ENCODE peak calls at places on chromosome 18, in nine cellular contexts. One of them, this sample, is unnamed.

GRCh38 chr18:36298113-36298701 is 694 bp downstream of the FHOD3 start:
- DNase-seq in GM06990: peak
- DNase-seq in CD4-positive, alpha-beta memory T cell: no peak
- DNase-seq in A549: no peak
- DNase-seq in ovary: no peak
- DNase-seq in endodermal cell: peak
- DNase-seq in left lung: peak
- DNase-seq in neuronal stem cell: peak
- DNase-seq in left ventricle myocardium inferior: no peak
- DNase-seq in this sample: no peak

GRCh38 chr18:80171190-80171872 is 62.3 kb downstream of the ADNP2 start:
- DNase-seq in A549: peak
- DNase-seq in GM06990: peak
- DNase-seq in ovary: peak
- DNase-seq in left lung: peak
- DNase-seq in endodermal cell: peak
- DNase-seq in neuronal stem cell: no peak
- DNase-seq in CD4-positive, alpha-beta memory T cell: no peak
- DNase-seq in left ventricle myocardium inferior: peak
- DNase-seq in this sample: no peak

GRCh38 chr18:79392226-79392625 is 3.5 kb upstream of the NFATC1 start:
- DNase-seq in endodermal cell: peak
- DNase-seq in CD4-positive, alpha-beta memory T cell: no peak
- DNase-seq in left lung: peak
- DNase-seq in A549: no peak
- DNase-seq in left ventricle myocardium inferior: no peak
- DNase-seq in GM06990: no peak
- DNase-seq in neuronal stem cell: no peak
- DNase-seq in ovary: no peak
- DNase-seq in this sample: no peak

GRCh38 chr18:25826823-25827617 is 263.4 kb downstream of the SS18 start:
- DNase-seq in neuronal stem cell: no peak
- DNase-seq in CD4-positive, alpha-beta memory T cell: no peak
- DNase-seq in GM06990: no peak
- DNase-seq in left ventricle myocardium inferior: no peak
- DNase-seq in left lung: no peak
- DNase-seq in endodermal cell: no peak
- DNase-seq in ovary: no peak
- DNase-seq in A549: no peak
- DNase-seq in this sample: peak

GRCh38 chr18:58394046-58394445 is 234.8 kb downstream of the ALPK2 start:
- DNase-seq in A549: no peak
- DNase-seq in ovary: no peak
- DNase-seq in left lung: no peak
- DNase-seq in endodermal cell: no peak
- DNase-seq in CD4-positive, alpha-beta memory T cell: no peak
- DNase-seq in left ventricle myocardium inferior: no peak
- DNase-seq in neuronal stem cell: no peak
- DNase-seq in GM06990: no peak
- DNase-seq in this sample: no peak

GRCh38 chr18:36420826-36421225 is 123.3 kb downstream of the FHOD3 start:
- DNase-seq in GM06990: no peak
- DNase-seq in endodermal cell: no peak
- DNase-seq in left lung: no peak
- DNase-seq in ovary: no peak
- DNase-seq in A549: no peak
- DNase-seq in CD4-positive, alpha-beta memory T cell: no peak
- DNase-seq in neuronal stem cell: no peak
- DNase-seq in left ventricle myocardium inferior: no peak
- DNase-seq in this sample: no peak

GRCh38 chr18:76573325-76574025 is 78.4 kb upstream of the ZNF516 start:
- DNase-seq in CD4-positive, alpha-beta memory T cell: no peak
- DNase-seq in GM06990: no peak
- DNase-seq in left ventricle myocardium inferior: no peak
- DNase-seq in left lung: no peak
- DNase-seq in neuronal stem cell: no peak
- DNase-seq in endodermal cell: no peak
- DNase-seq in ovary: no peak
- DNase-seq in A549: peak
- DNase-seq in this sample: no peak

GRCh38 chr18:48782381-48782841 is 168.4 kb downstream of the SMAD7 start:
- DNase-seq in left lung: no peak
- DNase-seq in neuronal stem cell: no peak
- DNase-seq in CD4-positive, alpha-beta memory T cell: no peak
- DNase-seq in left ventricle myocardium inferior: peak
- DNase-seq in ovary: peak
- DNase-seq in endodermal cell: no peak
- DNase-seq in GM06990: no peak
- DNase-seq in A549: no peak
- DNase-seq in this sample: no peak

GRCh38 chr18:39341106-39341505 is 1775.5 kb upstream of the CELF4 start:
- DNase-seq in endodermal cell: no peak
- DNase-seq in ovary: no peak
- DNase-seq in left lung: no peak
- DNase-seq in A549: no peak
- DNase-seq in neuronal stem cell: no peak
- DNase-seq in left ventricle myocardium inferior: no peak
- DNase-seq in GM06990: no peak
- DNase-seq in CD4-positive, alpha-beta memory T cell: no peak
- DNase-seq in this sample: no peak

GRCh38 chr18:57940166-57940565 is 103.9 kb upstream of the NEDD4L start:
- DNase-seq in neuronal stem cell: no peak
- DNase-seq in left lung: no peak
- DNase-seq in ovary: no peak
- DNase-seq in CD4-positive, alpha-beta memory T cell: no peak
- DNase-seq in left ventricle myocardium inferior: no peak
- DNase-seq in GM06990: no peak
- DNase-seq in endodermal cell: no peak
- DNase-seq in A549: no peak
- DNase-seq in this sample: no peak

GRCh38 chr18:56286775-56287174 is 351.6 kb downstream of the TXNL1 start:
- DNase-seq in neuronal stem cell: no peak
- DNase-seq in CD4-positive, alpha-beta memory T cell: no peak
- DNase-seq in left ventricle myocardium inferior: no peak
- DNase-seq in ovary: no peak
- DNase-seq in endodermal cell: no peak
- DNase-seq in left lung: no peak
- DNase-seq in GM06990: no peak
- DNase-seq in A549: no peak
- DNase-seq in this sample: peak

GRCh38 chr18:28963481-28963880 is 786.6 kb upstream of the CDH2 start:
- DNase-seq in CD4-positive, alpha-beta memory T cell: no peak
- DNase-seq in GM06990: no peak
- DNase-seq in A549: no peak
- DNase-seq in left ventricle myocardium inferior: no peak
- DNase-seq in neuronal stem cell: no peak
- DNase-seq in endodermal cell: no peak
- DNase-seq in ovary: no peak
- DNase-seq in left lung: no peak
- DNase-seq in this sample: peak

GRCh38 chr18:35634376-35634775 is 52.8 kb downstream of the GALNT1 start:
- DNase-seq in ovary: no peak
- DNase-seq in CD4-positive, alpha-beta memory T cell: no peak
- DNase-seq in neuronal stem cell: no peak
- DNase-seq in left lung: no peak
- DNase-seq in left ventricle myocardium inferior: no peak
- DNase-seq in endodermal cell: no peak
- DNase-seq in A549: no peak
- DNase-seq in GM06990: no peak
- DNase-seq in this sample: peak

GRCh38 chr18:45802814-45803492 is 22.5 kb upstream of the SIGLEC15 start:
- DNase-seq in left lung: no peak
- DNase-seq in endodermal cell: no peak
- DNase-seq in GM06990: no peak
- DNase-seq in A549: peak
- DNase-seq in neuronal stem cell: no peak
- DNase-seq in left ventricle myocardium inferior: no peak
- DNase-seq in ovary: no peak
- DNase-seq in CD4-positive, alpha-beta memory T cell: no peak
- DNase-seq in this sample: peak

GRCh38 chr18:12254137-12254819 is at the start of gene CIDEA:
- DNase-seq in left lung: no peak
- DNase-seq in A549: no peak
- DNase-seq in neuronal stem cell: peak
- DNase-seq in endodermal cell: peak
- DNase-seq in left ventricle myocardium inferior: no peak
- DNase-seq in GM06990: no peak
- DNase-seq in CD4-positive, alpha-beta memory T cell: no peak
- DNase-seq in ovary: no peak
- DNase-seq in this sample: no peak
- H3K4me3 ChIP-seq in left lung: no peak
- H3K4me3 ChIP-seq in A549: peak
- H3K4me3 ChIP-seq in neuronal stem cell: peak
- H3K4me3 ChIP-seq in endodermal cell: peak
- H3K4me3 ChIP-seq in left ventricle myocardium inferior: peak
- H3K4me3 ChIP-seq in GM06990: no peak
- H3K4me3 ChIP-seq in CD4-positive, alpha-beta memory T cell: no peak
- H3K4me3 ChIP-seq in ovary: peak
- H3K4me3 ChIP-seq in this sample: no peak

GRCh38 chr18:7457276-7457675 is 109.8 kb upstream of the PTPRM start:
- DNase-seq in neuronal stem cell: no peak
- DNase-seq in left ventricle myocardium inferior: no peak
- DNase-seq in A549: no peak
- DNase-seq in left lung: no peak
- DNase-seq in CD4-positive, alpha-beta memory T cell: no peak
- DNase-seq in GM06990: no peak
- DNase-seq in endodermal cell: no peak
- DNase-seq in ovary: no peak
- DNase-seq in this sample: no peak

GRCh38 chr18:7464245-7464966 is 102.7 kb upstream of the PTPRM start:
- DNase-seq in endodermal cell: no peak
- DNase-seq in neuronal stem cell: no peak
- DNase-seq in left lung: no peak
- DNase-seq in ovary: no peak
- DNase-seq in GM06990: no peak
- DNase-seq in left ventricle myocardium inferior: no peak
- DNase-seq in A549: no peak
- DNase-seq in CD4-positive, alpha-beta memory T cell: no peak
- DNase-seq in this sample: no peak

GRCh38 chr18:7458873-7459272 is 108.2 kb upstream of the PTPRM start:
- DNase-seq in CD4-positive, alpha-beta memory T cell: no peak
- DNase-seq in A549: no peak
- DNase-seq in GM06990: no peak
- DNase-seq in left ventricle myocardium inferior: peak
- DNase-seq in neuronal stem cell: no peak
- DNase-seq in left lung: no peak
- DNase-seq in ovary: no peak
- DNase-seq in endodermal cell: no peak
- DNase-seq in this sample: no peak

GRCh38 chr18:7454429-7454828 is 112.7 kb upstream of the PTPRM start:
- DNase-seq in A549: no peak
- DNase-seq in left lung: no peak
- DNase-seq in ovary: no peak
- DNase-seq in endodermal cell: peak
- DNase-seq in GM06990: no peak
- DNase-seq in neuronal stem cell: no peak
- DNase-seq in CD4-positive, alpha-beta memory T cell: no peak
- DNase-seq in left ventricle myocardium inferior: no peak
- DNase-seq in this sample: no peak

DNA sequence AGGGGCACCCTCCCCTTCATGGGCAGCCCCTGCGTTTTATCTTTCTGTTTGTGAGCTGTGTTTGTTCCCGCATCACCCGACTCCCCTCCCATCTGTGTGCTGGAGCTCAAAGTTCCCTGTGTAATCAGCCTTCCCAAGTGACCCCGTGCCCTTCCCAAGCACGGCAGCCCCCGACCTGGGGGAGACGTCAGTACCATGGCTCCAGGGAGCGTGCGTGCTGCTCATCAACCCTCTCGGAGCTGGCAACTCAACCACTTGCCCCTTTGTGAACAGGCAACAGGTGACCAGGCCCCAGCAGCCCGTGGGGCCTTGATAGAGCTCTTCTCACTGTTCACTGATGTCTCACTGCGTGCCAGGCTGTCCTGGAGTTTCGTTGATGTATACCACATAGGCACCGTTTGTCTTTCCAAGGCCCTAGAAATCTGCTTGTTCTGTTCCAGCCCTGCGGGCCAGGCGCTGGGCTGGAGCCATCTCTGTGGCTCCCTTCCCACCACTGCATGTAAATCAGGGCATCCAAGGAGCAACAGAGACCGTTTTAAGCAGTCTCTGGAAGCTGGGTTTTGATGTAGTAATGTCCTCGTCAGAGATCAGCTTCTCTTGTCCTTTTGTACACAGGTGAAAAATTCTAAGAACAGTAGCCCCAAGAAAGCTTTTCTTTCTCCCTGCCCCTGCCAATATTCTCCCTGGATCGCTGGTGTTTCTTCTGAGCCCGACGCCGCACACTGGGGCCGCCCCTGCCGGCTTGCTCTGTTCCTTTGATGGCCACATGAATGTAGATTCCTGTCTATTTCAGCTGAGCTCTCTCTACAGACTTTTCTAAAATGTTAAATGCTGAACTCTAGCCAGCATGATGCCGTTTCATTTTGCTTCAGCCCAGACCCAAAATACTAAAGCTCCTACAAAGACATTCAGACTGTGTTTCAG is 107.0 kb upstream of the PTPRM start:
- DNase-seq in left lung: no peak
- DNase-seq in neuronal stem cell: no peak
- DNase-seq in CD4-positive, alpha-beta memory T cell: no peak
- DNase-seq in left ventricle myocardium inferior: peak
- DNase-seq in endodermal cell: no peak
- DNase-seq in A549: no peak
- DNase-seq in ovary: peak
- DNase-seq in GM06990: no peak
- DNase-seq in this sample: no peak
- H3K4me3 ChIP-seq in left lung: no peak
- H3K4me3 ChIP-seq in neuronal stem cell: no peak
- H3K4me3 ChIP-seq in CD4-positive, alpha-beta memory T cell: no peak
- H3K4me3 ChIP-seq in left ventricle myocardium inferior: peak
- H3K4me3 ChIP-seq in endodermal cell: no peak
- H3K4me3 ChIP-seq in A549: no peak
- H3K4me3 ChIP-seq in ovary: peak
- H3K4me3 ChIP-seq in GM06990: no peak
- H3K4me3 ChIP-seq in this sample: no peak

DNA sequence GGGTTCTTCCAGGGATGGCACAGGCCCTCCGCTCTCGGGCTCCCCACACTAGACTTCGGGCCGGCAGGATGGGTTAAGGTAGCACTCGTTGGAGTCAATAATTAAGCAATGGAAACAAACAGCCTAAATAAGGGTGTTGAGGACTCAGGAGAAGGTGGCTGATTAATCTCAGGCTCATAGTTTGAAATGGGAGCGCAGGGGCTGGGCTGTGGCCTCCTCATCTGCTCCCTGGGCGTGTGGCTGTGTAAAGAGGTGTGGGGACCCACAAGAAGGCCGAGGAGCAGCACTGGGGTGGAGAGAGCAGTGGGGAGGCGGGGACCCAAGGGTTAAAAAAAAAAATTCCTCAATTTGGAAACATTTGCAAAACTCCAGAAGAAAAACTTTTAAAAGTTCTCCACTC is 1.3 kb upstream of the TUBB6 start:
- DNase-seq in left lung: no peak
- DNase-seq in endodermal cell: no peak
- DNase-seq in CD4-positive, alpha-beta memory T cell: no peak
- DNase-seq in left ventricle myocardium inferior: no peak
- DNase-seq in A549: no peak
- DNase-seq in GM06990: no peak
- DNase-seq in ovary: no peak
- DNase-seq in neuronal stem cell: no peak
- DNase-seq in this sample: no peak
- H3K4me3 ChIP-seq in left lung: peak
- H3K4me3 ChIP-seq in endodermal cell: peak
- H3K4me3 ChIP-seq in CD4-positive, alpha-beta memory T cell: no peak
- H3K4me3 ChIP-seq in left ventricle myocardium inferior: peak
- H3K4me3 ChIP-seq in A549: no peak
- H3K4me3 ChIP-seq in GM06990: no peak
- H3K4me3 ChIP-seq in ovary: peak
- H3K4me3 ChIP-seq in neuronal stem cell: peak
- H3K4me3 ChIP-seq in this sample: peak

GRCh38 chr18:1542230-1542774 is 637.6 kb downstream of the ADCYAP1 start:
- DNase-seq in left lung: no peak
- DNase-seq in left ventricle myocardium inferior: no peak
- DNase-seq in GM06990: no peak
- DNase-seq in ovary: no peak
- DNase-seq in neuronal stem cell: no peak
- DNase-seq in endodermal cell: no peak
- DNase-seq in CD4-positive, alpha-beta memory T cell: no peak
- DNase-seq in A549: no peak
- DNase-seq in this sample: no peak
- H3K4me3 ChIP-seq in left lung: no peak
- H3K4me3 ChIP-seq in left ventricle myocardium inferior: no peak
- H3K4me3 ChIP-seq in GM06990: no peak
- H3K4me3 ChIP-seq in ovary: no peak
- H3K4me3 ChIP-seq in neuronal stem cell: no peak
- H3K4me3 ChIP-seq in endodermal cell: no peak
- H3K4me3 ChIP-seq in CD4-positive, alpha-beta memory T cell: no peak
- H3K4me3 ChIP-seq in A549: no peak
- H3K4me3 ChIP-seq in this sample: no peak

This sample was measured in HFF-Myc.